ENCODE peak calls at places on chromosomes 2 and 18, in four cellular contexts. B is transverse colon, X is ovary, D is suprapubic skin. E is an unnamed sample.

GRCh38 chr2:85954918-85955420 is 66.2 kb upstream of the ST3GAL5 start:
- DNase-seq in D (no peak), B (no peak), X (no peak), E (no peak)

GRCh38 chr18:48037481-48038271 is 107.2 kb upstream of the SMAD2 start:
- DNase-seq in D (no peak), B (no peak), X (no peak), E (no peak)

GRCh38 chr2:239164281-239164871 is 236.4 kb downstream of the HDAC4 start:
- DNase-seq in X (no peak), D (peak), B (no peak), E (no peak)

GRCh38 chr2:24334245-24334633 is 26.1 kb downstream of the ITSN2 start:
- DNase-seq in X (no peak), D (no peak), B (no peak), E (no peak)

GRCh38 chr2:121408641-121409040 is 122.0 kb upstream of the RNU4ATAC start:
- DNase-seq in D (no peak), B (no peak), X (no peak), E (no peak)

GRCh38 chr2:36322108-36322507 is 33.5 kb upstream of the CRIM1 start:
- DNase-seq in D (no peak), X (no peak), B (no peak), E (no peak)

GRCh38 chr2:133972786-133973185 is 281.1 kb upstream of the MGAT5 start:
- DNase-seq in X (peak), D (no peak), B (no peak), E (no peak)

GRCh38 chr2:71120195-71120594 is 9.8 kb downstream of the MCEE start:
- DNase-seq in D (no peak), B (no peak), X (no peak), E (no peak)

GRCh38 chr2:235857613-235858012 is 310.6 kb downstream of the GBX2 start:
- DNase-seq in B (no peak), D (no peak), X (no peak), E (no peak)

GRCh38 chr2:85324639-85325465 is 2.9 kb downstream of the TGOLN2 start:
- DNase-seq in D (peak), X (no peak), B (peak), E (no peak)

GRCh38 chr18:24263078-24263477 is 124.2 kb downstream of the CABYR start:
- DNase-seq in X (no peak), D (no peak), B (no peak), E (no peak)

GRCh38 chr2:36889782-36890181 is 76.6 kb downstream of the STRN start:
- DNase-seq in D (no peak), X (no peak), B (no peak), E (no peak)

GRCh38 chr2:108988076-108988795 is 784 bp downstream of the EDAR start:
- DNase-seq in X (no peak), B (no peak), D (no peak), E (no peak)

GRCh38 chr18:79169958-79170555 is 100.9 kb downstream of the ATP9B start:
- DNase-seq in B (no peak), X (no peak), D (no peak), E (no peak)

GRCh38 chr2:57177176-57177575 is 869.4 kb upstream of the VRK2 start:
- DNase-seq in D (no peak), B (no peak), X (no peak), E (no peak)

GRCh38 chr2:61272421-61273070 is 110.6 kb downstream of the C2orf74 start:
- DNase-seq in D (no peak), X (no peak), B (no peak), E (no peak)
- TF ChIP-seq EP300 in D (no peak), X (no peak), B (no peak), E (no peak)

GRCh38 chr2:48183991-48184390 is 277.7 kb upstream of the FBXO11 start:
- DNase-seq in D (no peak), X (no peak), B (no peak), E (no peak)
- TF ChIP-seq EP300 in D (no peak), X (no peak), B (no peak), E (no peak)

GRCh38 chr2:62296034-62296832 is 100.3 kb downstream of the B3GNT2 start:
- DNase-seq in B (no peak), X (no peak), D (no peak), E (no peak)
- TF ChIP-seq EP300 in B (no peak), X (no peak), D (no peak), E (no peak)

DNA sequence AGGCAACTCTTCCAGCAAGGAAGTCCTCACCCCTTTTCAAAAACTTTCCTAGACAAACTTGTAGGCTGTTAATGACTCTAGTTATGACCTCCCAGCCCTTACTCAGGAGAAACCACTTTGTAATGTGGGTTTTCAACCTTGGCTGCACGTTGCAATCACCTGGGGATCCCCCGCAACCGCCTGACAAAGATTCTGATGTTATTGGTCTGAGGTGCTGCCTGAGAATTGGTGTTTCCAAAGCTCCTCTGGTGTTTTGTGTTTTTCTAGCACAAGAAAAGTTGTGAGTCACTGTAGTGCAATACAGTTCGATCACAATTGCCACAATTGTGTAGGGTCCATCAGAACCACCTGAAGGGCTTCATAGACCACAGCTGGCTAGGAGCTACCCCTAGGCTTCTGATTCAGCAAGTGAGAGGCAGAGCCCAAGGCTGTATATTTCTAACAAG is 121.6 kb downstream of the SP100 start:
- DNase-seq in B (no peak), X (no peak), D (no peak), E (no peak)
- TF ChIP-seq EP300 in B (no peak), X (no peak), D (no peak), E (no peak)

GRCh38 chr2:143210446-143210819 is 81.2 kb downstream of the ARHGAP15 start:
- DNase-seq in X (no peak), B (no peak), D (no peak), E (no peak)
- TF ChIP-seq EP300 in X (no peak), B (no peak), D (no peak), E (no peak)

DNA sequence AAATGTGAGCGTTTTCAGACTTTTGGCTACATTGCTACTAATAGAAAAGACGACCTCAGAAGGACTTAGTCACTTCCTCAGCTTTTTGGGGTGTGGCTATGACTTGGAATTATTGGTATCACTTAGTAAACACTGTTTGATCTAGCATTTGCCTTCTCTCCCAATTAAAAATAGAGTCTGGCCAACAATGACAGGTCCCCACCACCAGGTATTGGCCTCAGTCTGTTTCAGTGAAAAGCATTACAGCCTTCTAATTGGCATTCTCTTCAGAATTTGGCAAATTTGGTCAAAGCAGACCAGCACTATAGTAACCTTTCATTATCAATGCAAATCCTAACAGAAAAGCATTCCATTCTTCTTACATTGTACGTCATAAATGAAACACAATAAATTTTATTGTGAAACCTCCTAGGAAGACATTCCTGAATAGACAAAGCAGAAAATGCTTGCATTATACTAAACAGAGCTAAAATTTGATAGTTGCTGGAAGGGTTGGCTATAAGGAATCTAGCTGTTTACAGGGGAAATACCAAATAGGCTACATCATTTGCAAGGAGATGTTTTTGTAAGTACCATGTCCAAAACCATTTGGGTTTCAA is 613.9 kb downstream of the IRS1 start:
- DNase-seq in D (no peak), B (no peak), X (no peak), E (no peak)
- TF ChIP-seq EP300 in D (no peak), B (peak), X (no peak), E (no peak)

DNA sequence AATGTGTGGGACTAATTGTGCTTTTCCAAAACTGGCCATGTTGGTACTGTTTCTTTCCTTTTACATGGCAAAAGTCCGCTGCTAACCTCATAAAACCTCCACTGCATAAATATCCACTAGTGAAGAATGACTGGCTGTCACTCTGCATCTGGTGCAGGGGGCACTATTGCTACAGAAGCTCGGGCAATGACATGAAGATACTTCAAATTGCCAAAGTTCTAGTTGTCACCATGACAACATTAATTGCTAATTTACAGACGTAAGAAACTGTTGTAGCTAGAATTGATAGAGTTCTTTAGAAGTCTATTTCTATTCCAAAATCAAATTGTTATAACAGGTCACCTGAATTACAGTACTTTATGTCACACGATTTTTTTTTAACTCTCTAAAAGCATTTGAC is 861 bp downstream of the CFAP210 start:
- DNase-seq in B (no peak), D (no peak), X (no peak), E (no peak)
- TF ChIP-seq EP300 in B (no peak), D (no peak), X (no peak), E (no peak)

GRCh38 chr2:185507703-185508102 is 230.9 kb upstream of the FSIP2 start:
- DNase-seq in B (no peak), D (no peak), X (no peak), E (no peak)
- TF ChIP-seq EP300 in B (no peak), D (no peak), X (no peak), E (no peak)

E was measured in esophagus muscularis mucosa.